ENCODE peak calls at places on chromosome 19, in nine cellular contexts. Z, E, C, I, X, T, G, V and L are unnamed samples.

GRCh38 chr19:54137913-54138776 is 583 bp downstream of the CNOT3 start:
- DNase-seq in E (no peak), I (no peak), G (no peak), V (peak), X (no peak), Z (peak), T (no peak), C (no peak), L (no peak)

GRCh38 chr19:46000497-46001246 is 5.4 kb downstream of the CCDC61 start:
- DNase-seq in Z (peak), G (no peak), C (no peak), I (peak), V (no peak), T (no peak), X (peak), E (peak), L (no peak)

GRCh38 chr19:42629191-42629590 is 34.5 kb upstream of the CEACAM8 start:
- DNase-seq in I (no peak), X (peak), Z (no peak), G (no peak), C (no peak), V (no peak), T (no peak), E (no peak), L (no peak)

GRCh38 chr19:8567522-8568172 is 9.6 kb downstream of the MYO1F start:
- DNase-seq in I (no peak), E (no peak), C (no peak), T (no peak), G (no peak), Z (peak), V (no peak), X (no peak), L (no peak)

GRCh38 chr19:1333789-1334188 is 48.1 kb downstream of the EFNA2 start:
- DNase-seq in Z (no peak), X (no peak), T (no peak), I (no peak), C (peak), V (no peak), E (no peak), G (no peak), L (no peak)

GRCh38 chr19:56217039-56217949 is 15.2 kb downstream of the ZSCAN5C start:
- DNase-seq in I (peak), T (no peak), C (peak), G (no peak), E (no peak), X (peak), Z (peak), V (no peak), L (no peak)

GRCh38 chr19:46125447-46125846 is 959 bp upstream of the IGFL3 start:
- DNase-seq in T (no peak), Z (no peak), E (no peak), V (no peak), G (no peak), C (no peak), I (no peak), X (no peak), L (no peak)

GRCh38 chr19:47861630-47862029 is 2.6 kb downstream of the TPRX2 start:
- DNase-seq in Z (no peak), C (no peak), G (no peak), I (no peak), E (no peak), T (no peak), X (no peak), V (no peak), L (no peak)

GRCh38 chr19:38701455-38702063 is 42.7 kb downstream of the CAPN12 start:
- DNase-seq in Z (no peak), X (no peak), E (no peak), T (no peak), C (no peak), V (no peak), I (no peak), G (no peak), L (no peak)

GRCh38 chr19:49713236-49713845 is 22.4 kb downstream of the CPT1C start:
- DNase-seq in V (no peak), E (no peak), T (no peak), G (no peak), C (no peak), X (no peak), Z (no peak), I (no peak), L (no peak)

GRCh38 chr19:6396305-6396704 is 3.3 kb upstream of the GTF2F1 start:
- DNase-seq in C (no peak), Z (no peak), G (no peak), X (no peak), I (no peak), E (no peak), V (no peak), T (no peak), L (no peak)

GRCh38 chr19:47480658-47481057 is 3.4 kb downstream of the KPTN start:
- DNase-seq in X (no peak), V (no peak), G (no peak), I (no peak), Z (no peak), T (no peak), C (no peak), E (no peak), L (no peak)

GRCh38 chr19:10102787-10103236 is 334 bp upstream of the ANGPTL6 start:
- DNase-seq in Z (no peak), T (no peak), I (peak), G (no peak), X (no peak), E (no peak), C (no peak), V (no peak), L (no peak)

GRCh38 chr19:35066691-35067563 is 25.4 kb downstream of the HPN start:
- DNase-seq in Z (peak), C (peak), V (peak), X (peak), G (peak), T (no peak), I (peak), E (peak), L (peak)